ENCODE peak calls at places on chromosome 1, in seven cellular contexts. One of them, this sample, is unnamed.

GRCh38 chr1:7526196-7526866 is 244.8 kb upstream of the VAMP3 start:
- DNase-seq in fibroblast of lung: peak
- DNase-seq in Peyer's patch: peak
- DNase-seq in WERI-Rb-1: no peak
- DNase-seq in A673: no peak
- DNase-seq in upper lobe of left lung: no peak
- DNase-seq in osteoblast: peak
- DNase-seq in this sample: no peak

GRCh38 chr1:78114034-78114956 is 68.5 kb downstream of the GIPC2 start:
- DNase-seq in WERI-Rb-1: peak
- DNase-seq in fibroblast of lung: peak
- DNase-seq in upper lobe of left lung: peak
- DNase-seq in osteoblast: peak
- DNase-seq in A673: peak
- DNase-seq in Peyer's patch: no peak
- DNase-seq in this sample: peak

GRCh38 chr1:86233406-86233805 is 76.8 kb upstream of the COL24A1 start:
- DNase-seq in Peyer's patch: no peak
- DNase-seq in WERI-Rb-1: no peak
- DNase-seq in osteoblast: no peak
- DNase-seq in fibroblast of lung: no peak
- DNase-seq in upper lobe of left lung: no peak
- DNase-seq in A673: no peak
- DNase-seq in this sample: no peak

GRCh38 chr1:63362578-63362977 is 4.8 kb upstream of the ALG6 start:
- DNase-seq in WERI-Rb-1: no peak
- DNase-seq in osteoblast: no peak
- DNase-seq in A673: peak
- DNase-seq in Peyer's patch: no peak
- DNase-seq in upper lobe of left lung: no peak
- DNase-seq in fibroblast of lung: no peak
- DNase-seq in this sample: no peak

GRCh38 chr1:218823291-218823900 is 350.3 kb upstream of the LYPLAL1 start:
- DNase-seq in WERI-Rb-1: no peak
- DNase-seq in osteoblast: peak
- DNase-seq in Peyer's patch: no peak
- DNase-seq in A673: no peak
- DNase-seq in upper lobe of left lung: no peak
- DNase-seq in fibroblast of lung: peak
- DNase-seq in this sample: no peak

GRCh38 chr1:6001992-6002576 is 9.9 kb upstream of the NPHP4 start:
- DNase-seq in upper lobe of left lung: peak
- DNase-seq in WERI-Rb-1: no peak
- DNase-seq in Peyer's patch: peak
- DNase-seq in osteoblast: peak
- DNase-seq in fibroblast of lung: no peak
- DNase-seq in A673: no peak
- DNase-seq in this sample: no peak

GRCh38 chr1:45266151-45266801 is 59.9 kb upstream of the ZSWIM5 start:
- DNase-seq in fibroblast of lung: peak
- DNase-seq in WERI-Rb-1: no peak
- DNase-seq in A673: no peak
- DNase-seq in upper lobe of left lung: peak
- DNase-seq in osteoblast: peak
- DNase-seq in Peyer's patch: peak
- DNase-seq in this sample: no peak

GRCh38 chr1:110610084-110610483 is 3.9 kb upstream of the KCNA2 start:
- DNase-seq in fibroblast of lung: no peak
- DNase-seq in WERI-Rb-1: no peak
- DNase-seq in A673: peak
- DNase-seq in Peyer's patch: no peak
- DNase-seq in upper lobe of left lung: no peak
- DNase-seq in osteoblast: no peak
- DNase-seq in this sample: no peak

GRCh38 chr1:59619576-59619975 is 195.2 kb upstream of the HOOK1 start:
- DNase-seq in A673: no peak
- DNase-seq in WERI-Rb-1: no peak
- DNase-seq in Peyer's patch: no peak
- DNase-seq in osteoblast: no peak
- DNase-seq in fibroblast of lung: no peak
- DNase-seq in upper lobe of left lung: no peak
- DNase-seq in this sample: no peak

GRCh38 chr1:186212574-186213224 is 162.4 kb downstream of the TPR start:
- DNase-seq in Peyer's patch: no peak
- DNase-seq in osteoblast: peak
- DNase-seq in fibroblast of lung: peak
- DNase-seq in A673: peak
- DNase-seq in WERI-Rb-1: peak
- DNase-seq in upper lobe of left lung: peak
- DNase-seq in this sample: peak

GRCh38 chr1:184972281-184973055 is 1.8 kb downstream of the NIBAN1 start:
- DNase-seq in WERI-Rb-1: no peak
- DNase-seq in Peyer's patch: no peak
- DNase-seq in A673: peak
- DNase-seq in upper lobe of left lung: no peak
- DNase-seq in osteoblast: peak
- DNase-seq in fibroblast of lung: peak
- DNase-seq in this sample: no peak

GRCh38 chr1:39043513-39043912 is 17.4 kb downstream of the NDUFS5 start:
- DNase-seq in fibroblast of lung: no peak
- DNase-seq in WERI-Rb-1: no peak
- DNase-seq in A673: no peak
- DNase-seq in Peyer's patch: no peak
- DNase-seq in osteoblast: no peak
- DNase-seq in upper lobe of left lung: no peak
- DNase-seq in this sample: no peak

GRCh38 chr1:182484531-182485257 is 34.7 kb downstream of the RGSL1 start:
- DNase-seq in A673: peak
- DNase-seq in upper lobe of left lung: peak
- DNase-seq in Peyer's patch: no peak
- DNase-seq in fibroblast of lung: no peak
- DNase-seq in osteoblast: no peak
- DNase-seq in WERI-Rb-1: peak
- DNase-seq in this sample: peak

GRCh38 chr1:242870944-242871343 is 346.4 kb upstream of the PLD5 start:
- DNase-seq in Peyer's patch: no peak
- DNase-seq in osteoblast: no peak
- DNase-seq in A673: peak
- DNase-seq in WERI-Rb-1: no peak
- DNase-seq in upper lobe of left lung: no peak
- DNase-seq in fibroblast of lung: no peak
- DNase-seq in this sample: no peak

GRCh38 chr1:93905734-93906133 is 3.5 kb downstream of the GCLM start:
- DNase-seq in A673: no peak
- DNase-seq in Peyer's patch: no peak
- DNase-seq in osteoblast: peak
- DNase-seq in WERI-Rb-1: no peak
- DNase-seq in fibroblast of lung: peak
- DNase-seq in upper lobe of left lung: no peak
- DNase-seq in this sample: no peak

GRCh38 chr1:55140546-55140983 is 74.6 kb downstream of the USP24 start:
- DNase-seq in osteoblast: peak
- DNase-seq in fibroblast of lung: peak
- DNase-seq in upper lobe of left lung: peak
- DNase-seq in A673: peak
- DNase-seq in Peyer's patch: no peak
- DNase-seq in WERI-Rb-1: peak
- DNase-seq in this sample: peak

GRCh38 chr1:55144886-55145285 is 70.3 kb downstream of the USP24 start:
- DNase-seq in fibroblast of lung: no peak
- DNase-seq in WERI-Rb-1: no peak
- DNase-seq in Peyer's patch: no peak
- DNase-seq in upper lobe of left lung: no peak
- DNase-seq in osteoblast: no peak
- DNase-seq in A673: no peak
- DNase-seq in this sample: no peak

GRCh38 chr1:55141295-55141893 is 73.8 kb downstream of the USP24 start:
- DNase-seq in osteoblast: peak
- DNase-seq in Peyer's patch: no peak
- DNase-seq in upper lobe of left lung: no peak
- DNase-seq in fibroblast of lung: no peak
- DNase-seq in WERI-Rb-1: no peak
- DNase-seq in A673: no peak
- DNase-seq in this sample: no peak

GRCh38 chr1:55146781-55147180 is 68.4 kb downstream of the USP24 start:
- DNase-seq in osteoblast: no peak
- DNase-seq in A673: peak
- DNase-seq in Peyer's patch: no peak
- DNase-seq in WERI-Rb-1: no peak
- DNase-seq in fibroblast of lung: no peak
- DNase-seq in upper lobe of left lung: no peak
- DNase-seq in this sample: no peak

DNA sequence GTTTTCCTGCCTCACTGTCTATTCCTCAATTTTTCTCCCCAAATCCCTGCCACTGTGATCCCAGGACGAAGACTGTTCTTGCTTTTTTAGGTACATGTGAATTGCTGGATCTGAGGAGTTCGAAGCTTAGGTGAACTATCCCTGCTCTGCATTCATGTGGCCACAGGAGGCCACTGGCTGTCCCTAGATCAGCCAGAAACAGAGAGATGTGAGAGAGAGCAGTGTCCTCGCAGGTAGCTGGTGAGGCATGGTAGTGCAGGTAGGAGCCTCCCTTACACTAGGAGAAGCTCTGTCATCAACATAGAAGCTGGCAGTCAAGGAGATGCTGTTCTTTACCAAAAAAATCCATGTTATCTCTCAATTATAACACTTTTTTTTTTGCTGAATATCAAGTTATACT is 71.5 kb downstream of the USP24 start:
- DNase-seq in osteoblast: no peak
- DNase-seq in A673: no peak
- DNase-seq in upper lobe of left lung: no peak
- DNase-seq in Peyer's patch: no peak
- DNase-seq in WERI-Rb-1: peak
- DNase-seq in fibroblast of lung: no peak
- DNase-seq in this sample: no peak
- TF ChIP-seq CTCF in osteoblast: no peak
- TF ChIP-seq CTCF in A673: no peak
- TF ChIP-seq CTCF in upper lobe of left lung: no peak
- TF ChIP-seq CTCF in Peyer's patch: no peak
- TF ChIP-seq CTCF in WERI-Rb-1: peak
- TF ChIP-seq CTCF in fibroblast of lung: no peak
- TF ChIP-seq CTCF in this sample: peak

GRCh38 chr1:155126494-155127104 is 1.1 kb upstream of the EFNA1 start:
- DNase-seq in A673: peak
- DNase-seq in Peyer's patch: peak
- DNase-seq in osteoblast: peak
- DNase-seq in WERI-Rb-1: peak
- DNase-seq in upper lobe of left lung: peak
- DNase-seq in fibroblast of lung: peak
- DNase-seq in this sample: peak
- TF ChIP-seq CTCF in A673: no peak
- TF ChIP-seq CTCF in Peyer's patch: no peak
- TF ChIP-seq CTCF in osteoblast: no peak
- TF ChIP-seq CTCF in WERI-Rb-1: peak
- TF ChIP-seq CTCF in upper lobe of left lung: no peak
- TF ChIP-seq CTCF in fibroblast of lung: no peak
- TF ChIP-seq CTCF in this sample: no peak

GRCh38 chr1:20483833-20484525 is 2.0 kb downstream of the CAMK2N1 start:
- DNase-seq in osteoblast: peak
- DNase-seq in upper lobe of left lung: no peak
- DNase-seq in A673: peak
- DNase-seq in fibroblast of lung: peak
- DNase-seq in Peyer's patch: peak
- DNase-seq in WERI-Rb-1: peak
- DNase-seq in this sample: peak
- TF ChIP-seq CTCF in osteoblast: no peak
- TF ChIP-seq CTCF in upper lobe of left lung: no peak
- TF ChIP-seq CTCF in A673: no peak
- TF ChIP-seq CTCF in fibroblast of lung: peak
- TF ChIP-seq CTCF in Peyer's patch: no peak
- TF ChIP-seq CTCF in WERI-Rb-1: peak
- TF ChIP-seq CTCF in this sample: peak

GRCh38 chr1:111725192-111725591 is 14.0 kb downstream of the INKA2 start:
- DNase-seq in osteoblast: peak
- DNase-seq in A673: no peak
- DNase-seq in fibroblast of lung: no peak
- DNase-seq in upper lobe of left lung: no peak
- DNase-seq in Peyer's patch: no peak
- DNase-seq in WERI-Rb-1: peak
- DNase-seq in this sample: no peak

GRCh38 chr1:111720977-111721670 is 18.1 kb downstream of the INKA2 start:
- DNase-seq in Peyer's patch: peak
- DNase-seq in A673: no peak
- DNase-seq in osteoblast: peak
- DNase-seq in WERI-Rb-1: no peak
- DNase-seq in upper lobe of left lung: no peak
- DNase-seq in fibroblast of lung: no peak
- DNase-seq in this sample: no peak

GRCh38 chr1:111720274-111720976 is 18.8 kb downstream of the INKA2 start:
- DNase-seq in upper lobe of left lung: peak
- DNase-seq in Peyer's patch: no peak
- DNase-seq in fibroblast of lung: no peak
- DNase-seq in osteoblast: peak
- DNase-seq in A673: no peak
- DNase-seq in WERI-Rb-1: no peak
- DNase-seq in this sample: no peak

GRCh38 chr1:111723871-111724270 is 15.3 kb downstream of the INKA2 start:
- DNase-seq in WERI-Rb-1: no peak
- DNase-seq in A673: no peak
- DNase-seq in upper lobe of left lung: no peak
- DNase-seq in Peyer's patch: no peak
- DNase-seq in fibroblast of lung: no peak
- DNase-seq in osteoblast: peak
- DNase-seq in this sample: no peak

GRCh38 chr1:111723091-111723806 is 15.9 kb downstream of the INKA2 start:
- DNase-seq in A673: no peak
- DNase-seq in fibroblast of lung: no peak
- DNase-seq in upper lobe of left lung: no peak
- DNase-seq in WERI-Rb-1: no peak
- DNase-seq in osteoblast: no peak
- DNase-seq in Peyer's patch: peak
- DNase-seq in this sample: no peak
- TF ChIP-seq CTCF in A673: no peak
- TF ChIP-seq CTCF in fibroblast of lung: no peak
- TF ChIP-seq CTCF in upper lobe of left lung: no peak
- TF ChIP-seq CTCF in WERI-Rb-1: no peak
- TF ChIP-seq CTCF in osteoblast: no peak
- TF ChIP-seq CTCF in Peyer's patch: no peak
- TF ChIP-seq CTCF in this sample: no peak

This sample was measured in progenitor cell of endocrine pancreas.